ENCODE peak calls at places on chromosomes 6 and 20, in six cellular contexts. G, K, V, R, B and C are unnamed samples.

GRCh38 chr6:41536884-41537347 is 9.3 kb upstream of the FOXP4 start:
- DNase-seq in R (no peak), B (no peak), G (no peak), K (no peak), V (no peak), C (no peak)

GRCh38 chr20:44683263-44684046 is 31.7 kb upstream of the CCN5 start:
- DNase-seq in V (peak), B (peak), R (peak), K (no peak), G (no peak), C (peak)

GRCh38 chr20:54114109-54114508 is 43.7 kb upstream of the BCAS1 start:
- DNase-seq in K (no peak), V (no peak), R (no peak), B (no peak), G (no peak), C (no peak)

GRCh38 chr6:141026504-141026903 is 1106.2 kb upstream of the GJE1 start:
- DNase-seq in R (no peak), V (no peak), B (no peak), G (no peak), K (no peak), C (no peak)

GRCh38 chr6:134041093-134041492 is 11.3 kb downstream of the SLC2A12 start:
- DNase-seq in R (no peak), K (no peak), B (no peak), G (peak), V (no peak), C (no peak)

GRCh38 chr6:166005401-166005845 is 162.2 kb downstream of the TBXT start:
- DNase-seq in G (peak), K (peak), R (peak), B (no peak), V (no peak), C (no peak)

GRCh38 chr6:166516256-166516655 is 70.2 kb downstream of the RAMACL start:
- DNase-seq in B (no peak), G (no peak), V (no peak), R (no peak), K (no peak), C (no peak)

GRCh38 chr6:30325150-30325872 is 1.4 kb upstream of the TRIM39 start:
- DNase-seq in G (peak), B (peak), K (no peak), V (peak), R (peak), C (no peak)

GRCh38 chr6:29828471-29828797 is 809 bp downstream of the HLA-G start:
- DNase-seq in G (no peak), B (no peak), K (no peak), V (no peak), R (peak), C (no peak)

GRCh38 chr6:20013485-20013884 is 176.3 kb downstream of the ID4 start:
- DNase-seq in V (no peak), G (no peak), B (no peak), R (no peak), K (no peak), C (no peak)

GRCh38 chr6:43468748-43469681 is 8.4 kb upstream of the TJAP1 start:
- DNase-seq in B (no peak), V (no peak), R (no peak), G (no peak), K (no peak), C (no peak)

GRCh38 chr6:39922821-39923220 is 11.4 kb downstream of the MOCS1 start:
- DNase-seq in R (no peak), G (no peak), V (no peak), B (no peak), K (no peak), C (no peak)

GRCh38 chr20:34249291-34249690 is 8.1 kb downstream of the ASIP start:
- DNase-seq in B (no peak), V (no peak), R (no peak), K (no peak), G (no peak), C (no peak)

GRCh38 chr20:36871640-36872570 is 4.0 kb upstream of the TLDC2 start:
- DNase-seq in K (no peak), B (no peak), R (no peak), G (no peak), V (no peak), C (no peak)

GRCh38 chr6:140670013-140670412 is 1295.6 kb upstream of the CITED2 start:
- DNase-seq in K (no peak), G (peak), V (no peak), R (no peak), B (no peak), C (no peak)

GRCh38 chr20:49344975-49345374 is 67.1 kb upstream of the ZNFX1 start:
- DNase-seq in R (no peak), B (no peak), V (no peak), K (no peak), G (peak), C (no peak)

GRCh38 chr6:107132330-107132954 is 17.1 kb upstream of the BEND3 start:
- DNase-seq in V (no peak), B (peak), R (peak), G (peak), K (no peak), C (peak)

GRCh38 chr6:137005073-137005472 is 39.7 kb downstream of the IL20RA start:
- DNase-seq in B (no peak), V (no peak), G (no peak), K (no peak), R (no peak), C (no peak)

GRCh38 chr6:50030777-50031562 is 9.2 kb upstream of the DEFB110 start:
- DNase-seq in V (no peak), R (peak), K (no peak), B (peak), G (no peak), C (peak)

GRCh38 chr20:24502184-24502583 is 32.8 kb downstream of the SYNDIG1 start:
- DNase-seq in K (no peak), V (no peak), R (no peak), G (peak), B (no peak), C (no peak)

GRCh38 chr20:3315110-3315509 is 76.1 kb upstream of the SLC4A11 start:
- DNase-seq in B (no peak), G (peak), R (no peak), K (no peak), V (no peak), C (no peak)

GRCh38 chr20:25259358-25259757 is 11.5 kb downstream of the PYGB start:
- DNase-seq in V (no peak), K (no peak), G (no peak), B (peak), R (no peak), C (no peak)

GRCh38 chr6:32244270-32244669 is 20.4 kb upstream of the NOTCH4 start:
- DNase-seq in G (peak), V (no peak), K (no peak), B (peak), R (no peak), C (no peak)

GRCh38 chr6:48826884-48827701 is 636.0 kb downstream of the MMUT start:
- DNase-seq in K (no peak), V (no peak), B (no peak), R (no peak), G (peak), C (no peak)

GRCh38 chr6:93494057-93494456 is 74.7 kb upstream of the EPHA7 start:
- DNase-seq in G (no peak), R (no peak), K (no peak), B (no peak), V (no peak), C (no peak)

DNA sequence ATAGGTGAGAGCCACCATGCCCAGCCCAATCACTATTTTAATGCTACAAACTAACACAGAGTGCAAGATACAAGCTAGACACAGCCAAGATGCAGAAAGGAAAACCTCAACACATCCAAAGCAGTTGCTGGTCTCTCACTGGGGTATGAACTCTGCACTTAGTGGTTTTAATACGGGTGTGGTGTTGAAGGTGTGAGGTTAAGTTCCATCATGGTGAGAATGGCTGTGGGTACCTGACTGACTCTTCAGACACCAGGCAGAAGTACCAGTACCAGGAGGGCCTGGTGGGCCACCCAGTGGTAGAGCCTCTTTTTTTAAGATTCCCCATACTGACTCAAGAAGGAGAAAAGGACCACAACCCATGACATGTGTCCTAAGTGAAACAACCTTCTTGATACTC is 13.0 kb downstream of the GNAS-AS1 start:
- DNase-seq in B (no peak), K (no peak), R (no peak), G (no peak), V (no peak), C (no peak)
- TF ChIP-seq CTCF in B (no peak), K (no peak), R (no peak), G (no peak), V (no peak), C (no peak)

DNA sequence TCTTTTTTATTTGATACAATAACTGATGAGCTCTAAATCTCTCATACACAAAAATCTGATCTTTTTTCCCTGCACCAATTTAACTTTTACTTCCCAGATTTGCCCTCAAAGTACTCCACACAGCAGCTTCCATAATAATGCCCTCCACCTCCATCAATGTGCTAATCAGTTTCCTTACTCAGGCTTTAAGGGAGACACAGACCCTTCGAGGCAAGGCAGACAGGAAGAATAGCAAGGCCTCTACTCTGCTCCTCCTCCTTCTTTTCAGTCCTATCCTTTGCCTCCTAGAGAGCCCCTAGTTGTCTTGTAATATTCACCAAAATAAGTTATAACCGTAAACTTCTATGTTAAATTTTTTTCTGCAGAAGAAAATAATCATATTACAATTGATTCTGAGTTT is 444.9 kb upstream of the RNF217 start:
- DNase-seq in K (no peak), G (no peak), V (no peak), R (no peak), B (no peak), C (no peak)
- TF ChIP-seq CTCF in K (no peak), G (no peak), V (no peak), R (no peak), B (no peak), C (no peak)

GRCh38 chr6:108570518-108570917 is 9.8 kb downstream of the FOXO3 start:
- DNase-seq in V (no peak), K (no peak), G (no peak), B (no peak), R (no peak), C (no peak)
- TF ChIP-seq CTCF in V (no peak), K (no peak), G (no peak), B (no peak), R (no peak), C (no peak)

GRCh38 chr20:51093240-51093763 is 70.4 kb upstream of the KCNG1 start:
- DNase-seq in G (no peak), R (no peak), V (no peak), B (no peak), K (no peak), C (no peak)

GRCh38 chr20:51092238-51092822 is 69.4 kb upstream of the KCNG1 start:
- DNase-seq in R (no peak), K (no peak), B (no peak), G (no peak), V (no peak), C (no peak)

GRCh38 chr20:51089272-51089671 is 66.4 kb upstream of the KCNG1 start:
- DNase-seq in V (no peak), R (no peak), K (no peak), B (no peak), G (no peak), C (no peak)

GRCh38 chr20:51089840-51090239 is 66.9 kb upstream of the KCNG1 start:
- DNase-seq in K (no peak), V (no peak), G (no peak), B (no peak), R (no peak), C (no peak)

DNA sequence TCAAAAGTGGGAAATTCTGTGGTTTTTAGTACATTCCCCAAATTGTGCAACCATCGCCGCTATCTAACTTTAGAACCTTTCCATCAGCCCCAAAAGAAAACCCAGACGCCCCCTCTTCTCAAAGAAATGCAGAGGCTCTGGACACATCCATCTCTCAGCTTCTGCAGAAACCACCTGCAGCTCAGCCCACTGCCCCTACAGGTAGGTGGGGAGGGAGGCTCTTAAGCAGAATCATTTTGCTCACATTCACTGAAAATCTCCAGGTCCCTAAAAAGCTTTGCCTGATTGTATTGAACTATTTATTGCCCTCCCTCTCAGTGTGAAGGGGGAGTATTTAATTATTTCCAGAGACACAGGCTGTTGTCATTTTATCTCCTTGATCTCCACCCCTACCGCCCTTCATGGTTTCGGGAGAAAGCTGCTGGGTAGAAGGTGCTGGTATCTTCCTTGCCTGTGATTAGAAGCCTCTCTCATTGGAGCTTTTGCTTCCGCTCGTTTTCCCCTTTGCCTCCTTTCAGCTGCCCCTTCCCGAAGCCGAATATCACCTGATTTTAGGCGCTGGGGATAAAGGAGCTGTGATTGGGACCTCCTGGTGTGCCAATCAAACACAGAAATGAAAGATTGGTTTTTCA is 68.8 kb upstream of the KCNG1 start:
- DNase-seq in G (no peak), B (no peak), K (no peak), V (no peak), R (no peak), C (no peak)
- TF ChIP-seq CTCF in G (no peak), B (no peak), K (no peak), V (no peak), R (no peak), C (no peak)

GRCh38 chr6:110877154-110877564 is 2.6 kb downstream of the AMD1 start:
- DNase-seq in G (peak), R (peak), B (no peak), K (no peak), V (no peak), C (no peak)
- TF ChIP-seq CTCF in G (no peak), R (no peak), B (no peak), K (no peak), V (no peak), C (no peak)

GRCh38 chr20:5825136-5825719 is 75.0 kb downstream of the SHLD1 start:
- DNase-seq in V (no peak), G (no peak), K (no peak), R (no peak), B (peak), C (no peak)
- TF ChIP-seq CTCF in V (no peak), G (no peak), K (peak), R (no peak), B (peak), C (no peak)

DNA sequence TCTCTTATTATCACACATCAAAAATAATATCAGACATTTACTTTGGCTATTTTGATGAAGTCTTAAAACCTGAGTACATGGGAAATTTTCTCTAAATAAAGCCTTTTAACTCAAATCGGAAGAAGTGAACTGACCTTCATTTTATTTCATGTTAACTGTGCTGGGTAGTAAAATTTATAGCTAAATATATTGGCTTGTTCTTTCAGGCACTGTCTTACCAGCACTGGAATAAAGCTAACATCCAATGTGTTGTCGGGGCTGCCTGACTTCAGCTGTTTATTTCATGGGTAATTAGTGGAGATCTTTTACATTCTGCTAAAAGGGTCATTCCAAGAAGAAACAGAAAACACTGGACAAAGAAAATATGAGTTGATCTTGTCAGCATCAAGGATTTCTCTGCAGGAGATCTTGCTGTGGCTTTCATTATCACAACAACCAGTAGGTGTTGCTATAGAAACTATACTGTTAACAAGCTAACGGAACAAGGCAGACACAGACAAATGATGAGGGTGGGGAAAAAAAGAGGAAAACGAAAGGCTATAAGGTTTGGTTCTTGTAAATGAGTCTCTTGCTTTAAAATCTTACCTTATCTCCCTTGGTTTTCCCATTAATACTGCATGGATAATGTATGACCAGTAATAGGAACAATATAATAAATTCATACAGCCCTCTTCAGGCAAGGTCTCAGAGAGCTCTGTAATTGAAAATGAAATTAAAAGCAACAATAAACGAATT is 206.9 kb downstream of the SIM1 start:
- DNase-seq in G (peak), V (no peak), R (no peak), K (no peak), B (no peak), C (no peak)
- TF ChIP-seq CTCF in G (no peak), V (no peak), R (no peak), K (no peak), B (peak), C (no peak)

GRCh38 chr6:84748331-84748730 is 16.1 kb downstream of the TBX18 start:
- DNase-seq in R (no peak), B (no peak), K (no peak), G (no peak), V (no peak), C (no peak)

GRCh38 chr6:84756466-84756865 is 7.9 kb downstream of the TBX18 start:
- DNase-seq in K (no peak), G (no peak), R (no peak), V (no peak), B (no peak), C (no peak)

GRCh38 chr6:84749181-84749580 is 15.2 kb downstream of the TBX18 start:
- DNase-seq in R (no peak), V (no peak), B (no peak), G (no peak), K (no peak), C (no peak)

GRCh38 chr6:84753173-84753572 is 11.2 kb downstream of the TBX18 start:
- DNase-seq in R (no peak), V (no peak), K (no peak), B (no peak), G (no peak), C (no peak)

GRCh38 chr6:84752118-84752850 is 12.1 kb downstream of the TBX18 start:
- DNase-seq in G (no peak), V (no peak), K (no peak), B (no peak), R (no peak), C (no peak)
- TF ChIP-seq CTCF in G (no peak), V (no peak), K (no peak), B (no peak), R (no peak), C (peak)

GRCh38 chr6:680666-681374 is 12.1 kb downstream of the EXOC2 start:
- DNase-seq in K (no peak), R (no peak), G (no peak), V (no peak), B (no peak), C (no peak)

GRCh38 chr6:689223-689622 is 3.7 kb downstream of the EXOC2 start:
- DNase-seq in R (no peak), K (no peak), G (no peak), V (no peak), B (no peak), C (no peak)

GRCh38 chr6:683742-684440 is 9.0 kb downstream of the EXOC2 start:
- DNase-seq in B (peak), R (peak), V (no peak), G (peak), K (no peak), C (peak)

GRCh38 chr6:684831-685636 is 7.9 kb downstream of the EXOC2 start:
- DNase-seq in G (peak), V (no peak), R (no peak), B (no peak), K (no peak), C (no peak)

DNA sequence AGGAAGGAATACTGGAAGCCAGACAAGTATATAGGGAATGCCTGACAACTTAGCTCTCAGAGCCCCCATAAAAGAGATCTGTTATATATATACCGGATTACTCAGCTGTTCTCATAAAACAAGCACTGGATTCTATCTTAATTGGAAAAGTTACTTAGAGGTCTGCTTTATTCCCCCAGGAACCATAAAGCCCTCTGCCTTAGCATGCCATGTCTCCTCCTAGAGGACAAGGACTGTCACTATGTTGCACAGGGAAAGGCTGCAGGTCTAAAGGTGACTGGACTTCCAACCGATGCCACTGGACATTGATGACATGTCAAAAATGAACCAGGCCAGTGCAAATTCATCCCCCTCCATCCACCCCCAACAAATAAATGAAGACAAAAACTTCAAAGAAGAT is 6.4 kb downstream of the EXOC2 start:
- DNase-seq in R (no peak), K (no peak), G (no peak), V (no peak), B (peak), C (no peak)
- TF ChIP-seq CTCF in R (peak), K (peak), G (peak), V (no peak), B (peak), C (no peak)

DNA sequence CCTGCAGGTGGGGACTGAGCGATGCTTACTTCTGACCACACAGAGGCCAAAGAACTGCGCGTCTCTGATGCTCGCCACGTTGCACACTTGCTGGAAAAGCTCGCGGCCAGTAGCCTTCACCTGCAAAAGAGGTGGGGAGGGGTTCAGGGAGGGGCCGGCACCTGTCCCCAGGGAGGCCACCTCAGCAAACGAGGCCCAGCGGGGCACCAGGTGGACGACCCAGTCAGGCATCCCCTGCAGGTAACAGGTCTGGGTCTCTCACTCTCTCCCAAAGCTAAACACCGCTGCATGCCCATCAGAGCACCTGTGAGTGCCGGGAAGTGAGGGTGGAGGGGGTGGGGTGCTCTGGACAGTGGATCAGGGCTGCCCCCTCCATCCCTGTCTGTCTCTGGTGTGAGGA is 3.8 kb downstream of the FRMD1 start:
- DNase-seq in V (no peak), R (no peak), K (no peak), G (no peak), B (no peak), C (no peak)
- TF ChIP-seq CTCF in V (no peak), R (no peak), K (no peak), G (no peak), B (no peak), C (no peak)